ENCODE peak calls at places on chromosomes 13 and 19, in four cellular contexts. G is foreskin fibroblast, V is mucosa of descending colon, L is uterus. C is an unnamed sample.
A peak's percentile ranks its signal among the peaks of the same experiment; 100 is the strongest.

GRCh38 chr13:51806571-51806970 is 2.6 kb upstream of the DHRS12 start:
- DNase-seq in G (no peak), V (no peak), L (no peak), C (no peak)

GRCh38 chr19:15829786-15830185 is 14.3 kb upstream of the OR10H1 start:
- DNase-seq in G (no peak), V (no peak), L (no peak), C (no peak)

GRCh38 chr13:111549464-111549863 is 229.0 kb downstream of the TEX29 start:
- DNase-seq in G (no peak), V (no peak), L (no peak), C (no peak)

GRCh38 chr13:79647518-79647917 is 166.6 kb downstream of the NDFIP2 start:
- DNase-seq in G (no peak), V (no peak), L (no peak), C (no peak)

GRCh38 chr19:50314724-50315700 is 14.2 kb downstream of the KCNC3 start:
- DNase-seq in G (no peak), V (no peak), L (no peak), C (no peak)

GRCh38 chr19:54254195-54254906 is 2.7 kb downstream of the LILRB5 start:
- DNase-seq in G (no peak), V (no peak), L (no peak), C (no peak)

GRCh38 chr19:17052439-17052838 is 22.8 kb downstream of the HAUS8 start:
- DNase-seq in G (peak; percentile 41), V (no peak), L (peak; percentile 35), C (no peak)

GRCh38 chr13:114143806-114144605 is 11.6 kb upstream of the RASA3 start:
- DNase-seq in G (no peak), V (peak; percentile 45), L (no peak), C (peak; percentile 45)

GRCh38 chr13:113728571-113729054 is 30.4 kb upstream of the TMEM255B start:
- DNase-seq in G (no peak), V (peak; percentile 25), L (no peak), C (no peak)

GRCh38 chr19:27718262-27718661 is 1494.7 kb downstream of the UQCRFS1 start:
- DNase-seq in G (no peak), V (no peak), L (no peak), C (no peak)

GRCh38 chr13:110493161-110493593 is 68.3 kb downstream of the RAB20 start:
- DNase-seq in G (no peak), V (no peak), L (no peak), C (no peak)

GRCh38 chr19:35744688-35745327 is 410 bp downstream of the U2AF1L4 start:
- DNase-seq in G (peak; percentile 94), V (peak; percentile 94), L (peak; percentile 95), C (peak; percentile 83)
- TF ChIP-seq CTCF in G (peak; percentile 47), V (peak; percentile 10), L (peak; percentile 56), C (no peak)

DNA sequence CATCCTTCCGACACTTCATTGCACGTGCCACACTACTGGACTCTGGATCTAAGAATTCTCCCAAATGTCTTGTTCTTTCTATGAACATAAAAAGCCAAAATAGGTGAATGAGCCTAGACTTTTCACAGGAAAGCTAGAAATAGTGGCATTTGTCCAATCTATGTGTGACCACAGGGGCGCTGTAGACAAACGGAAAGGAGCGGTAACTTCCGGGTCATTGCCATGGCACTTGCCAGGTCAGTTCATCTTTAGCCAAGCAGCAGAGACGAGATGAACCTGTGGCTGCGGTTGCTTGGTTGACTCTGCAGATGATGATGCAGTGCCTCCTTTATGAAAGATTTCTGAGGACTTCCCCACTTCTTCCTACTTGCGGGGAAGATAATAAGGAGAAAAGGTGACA is 65.6 kb downstream of the ADGRE1 start:
- DNase-seq in G (no peak), V (no peak), L (no peak), C (no peak)
- TF ChIP-seq CTCF in G (no peak), V (no peak), L (no peak), C (no peak)

GRCh38 chr13:42354246-42355117 is 82.5 kb downstream of the AKAP11 start:
- DNase-seq in G (no peak), V (no peak), L (no peak), C (no peak)
- TF ChIP-seq CTCF in G (no peak), V (no peak), L (no peak), C (no peak)

GRCh38 chr19:3298853-3299449 is 67.4 kb upstream of the NFIC start:
- DNase-seq in G (no peak), V (no peak), L (no peak), C (no peak)

GRCh38 chr19:3304871-3305423 is 61.4 kb upstream of the NFIC start:
- DNase-seq in G (peak; percentile 27), V (peak; percentile 80), L (peak; percentile 78), C (peak; percentile 67)

GRCh38 chr19:3302755-3303154 is 63.6 kb upstream of the NFIC start:
- DNase-seq in G (no peak), V (no peak), L (no peak), C (no peak)
- TF ChIP-seq CTCF in G (no peak), V (no peak), L (no peak), C (no peak)

GRCh38 chr19:13072206-13072898 is 30.3 kb downstream of the LYL1 start:
- DNase-seq in G (no peak), V (no peak), L (no peak), C (no peak)
- TF ChIP-seq CTCF in G (no peak), V (no peak), L (no peak), C (no peak)

GRCh38 chr19:2079865-2080301 is 16.2 kb downstream of the MOB3A start:
- DNase-seq in G (no peak), V (no peak), L (no peak), C (no peak)

GRCh38 chr19:2076481-2077082 is 19.5 kb downstream of the MOB3A start:
- DNase-seq in G (no peak), V (no peak), L (no peak), C (no peak)

GRCh38 chr19:2079076-2079864 is 16.9 kb downstream of the MOB3A start:
- DNase-seq in G (no peak), V (no peak), L (no peak), C (no peak)

GRCh38 chr19:2077398-2077797 is 18.7 kb downstream of the MOB3A start:
- DNase-seq in G (no peak), V (no peak), L (no peak), C (no peak)

GRCh38 chr19:2077833-2078619 is 18.1 kb downstream of the MOB3A start:
- DNase-seq in G (no peak), V (no peak), L (no peak), C (no peak)
- TF ChIP-seq CTCF in G (no peak), V (no peak), L (no peak), C (no peak)

GRCh38 chr13:24541127-24541475 is 28.5 kb upstream of the PARP4 start:
- DNase-seq in G (no peak), V (no peak), L (no peak), C (no peak)
- TF ChIP-seq CTCF in G (no peak), V (no peak), L (no peak), C (no peak)